ENCODE peak calls at places on chromosome 17, in four cellular contexts. X is adrenal gland, H is PC-3, M is choroid plexus epithelial cell. Y is an unnamed sample.

GRCh38 chr17:64332502-64332901 is 58.2 kb downstream of the PECAM1 start:
- DNase-seq in X (no peak), M (no peak), H (peak), Y (no peak)

GRCh38 chr17:15306406-15306970 is 34.9 kb downstream of the TEKT3 start:
- DNase-seq in X (no peak), H (no peak), M (no peak), Y (no peak)

GRCh38 chr17:1267471-1267947 is 2.7 kb upstream of the BHLHA9 start:
- DNase-seq in H (no peak), M (no peak), X (peak), Y (no peak)

GRCh38 chr17:39926135-39926587 is 1.2 kb downstream of the ORMDL3 start:
- DNase-seq in M (no peak), X (no peak), H (no peak), Y (peak)

GRCh38 chr17:59798111-59798510 is 90.7 kb downstream of the VMP1 start:
- DNase-seq in X (no peak), M (no peak), H (no peak), Y (no peak)

GRCh38 chr17:14784997-14785696 is 480.0 kb downstream of the PMP22 start:
- DNase-seq in X (no peak), H (peak), M (no peak), Y (peak)

GRCh38 chr17:28473542-28473941 is at the start of gene SLC13A2:
- DNase-seq in H (no peak), X (no peak), M (no peak), Y (peak)

GRCh38 chr17:44442806-44443205 is 53.4 kb upstream of the ITGA2B start:
- DNase-seq in H (no peak), X (no peak), M (no peak), Y (no peak)

GRCh38 chr17:9898812-9899211 is 6.3 kb downstream of the RCVRN start:
- DNase-seq in X (no peak), H (no peak), M (no peak), Y (no peak)

GRCh38 chr17:81583589-81584337 is 31.6 kb upstream of the FAAP100 start:
- DNase-seq in M (peak), X (no peak), H (peak), Y (no peak)

GRCh38 chr17:49575524-49576120 is at the start of gene NXPH3:
- DNase-seq in X (peak), H (peak), M (peak), Y (peak)

DNA sequence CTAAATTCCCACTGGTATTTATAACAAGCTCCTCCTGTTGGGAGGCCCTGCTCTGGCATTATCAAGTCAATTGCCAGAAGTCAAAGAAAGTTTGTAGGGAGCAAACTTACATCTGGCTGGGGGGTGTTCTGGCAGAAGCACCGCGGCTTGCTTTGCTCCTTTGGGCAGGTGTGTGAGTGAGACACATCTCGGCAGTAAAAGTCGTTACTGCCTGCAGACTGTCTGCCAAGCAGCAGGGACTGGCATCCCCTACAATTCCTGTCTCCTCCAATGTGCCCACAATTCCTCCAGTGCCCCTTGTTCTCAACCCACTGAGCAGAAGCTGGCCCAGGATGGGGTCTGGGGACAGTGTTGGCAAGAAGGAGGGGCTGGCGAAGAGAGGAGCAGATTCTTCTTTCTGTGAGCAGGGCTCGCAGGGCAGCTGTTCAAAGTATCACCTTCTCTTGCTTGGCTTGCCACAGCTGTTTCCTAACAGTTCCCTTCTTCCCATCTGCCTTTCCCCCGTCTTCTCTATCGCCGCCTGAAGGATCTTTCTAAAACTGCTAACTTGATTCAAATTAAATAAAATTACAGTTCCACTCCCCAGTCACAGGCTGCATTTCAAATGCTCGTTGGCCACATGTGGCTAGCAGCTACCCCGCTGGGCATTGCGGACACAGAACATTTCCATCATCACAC is 30.2 kb downstream of the SPACA3 start:
- DNase-seq in X (no peak), H (no peak), M (peak), Y (no peak)
- TF ChIP-seq CTCF in X (no peak), H (no peak), M (peak), Y (no peak)

GRCh38 chr17:35068249-35068648 is 4.7 kb upstream of the RFFL start:
- DNase-seq in H (no peak), X (no peak), M (no peak), Y (no peak)

GRCh38 chr17:35065880-35066279 is 2.4 kb upstream of the RFFL start:
- DNase-seq in X (no peak), M (no peak), H (no peak), Y (no peak)

GRCh38 chr17:35069311-35069710 is 5.8 kb upstream of the RFFL start:
- DNase-seq in H (no peak), X (no peak), M (peak), Y (no peak)

GRCh38 chr17:35062284-35062683 is 1.2 kb downstream of the RFFL start:
- DNase-seq in X (no peak), H (no peak), M (no peak), Y (no peak)

DNA sequence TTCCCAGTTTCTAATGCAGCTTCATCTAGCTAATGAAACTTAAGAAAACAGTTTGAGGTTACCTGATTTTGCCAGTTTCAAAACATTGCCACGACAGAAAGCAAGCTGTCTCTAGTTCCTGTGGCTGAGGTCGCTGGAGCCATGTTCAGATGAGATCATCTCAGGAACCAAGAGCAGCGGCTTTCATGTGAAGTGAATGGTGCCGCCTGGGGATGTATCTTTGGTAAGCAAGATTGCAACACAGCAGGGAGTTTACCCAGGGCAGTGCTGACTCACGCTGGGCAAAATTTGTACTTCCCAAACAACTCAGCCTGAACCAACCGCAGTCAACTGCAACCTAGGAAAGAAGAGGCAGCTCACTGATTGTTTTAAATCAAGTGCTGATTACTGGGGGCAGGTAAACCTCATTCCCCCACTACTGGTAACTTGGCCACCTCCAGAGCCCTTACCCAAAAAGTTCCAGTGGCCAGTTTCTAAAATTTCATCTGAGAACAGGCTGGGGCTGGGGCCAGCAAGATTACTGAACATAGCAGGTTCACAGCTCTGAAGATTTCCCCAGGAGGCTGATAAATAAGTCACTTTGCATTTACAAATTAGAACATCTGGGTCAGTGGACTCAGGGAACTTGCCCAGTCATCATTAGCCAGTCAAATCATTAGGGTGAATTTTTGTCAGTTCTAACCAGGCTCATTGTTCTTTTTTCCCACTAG is at the start of gene RFFL:
- DNase-seq in X (peak), H (peak), M (peak), Y (peak)
- TF ChIP-seq CTCF in X (peak), H (peak), M (peak), Y (no peak)

GRCh38 chr17:71301063-71301462 is 819.8 kb upstream of the SOX9 start:
- DNase-seq in H (no peak), M (no peak), X (no peak), Y (no peak)

GRCh38 chr17:71302721-71303549 is 817.9 kb upstream of the SOX9 start:
- DNase-seq in X (no peak), M (peak), H (peak), Y (no peak)

DNA sequence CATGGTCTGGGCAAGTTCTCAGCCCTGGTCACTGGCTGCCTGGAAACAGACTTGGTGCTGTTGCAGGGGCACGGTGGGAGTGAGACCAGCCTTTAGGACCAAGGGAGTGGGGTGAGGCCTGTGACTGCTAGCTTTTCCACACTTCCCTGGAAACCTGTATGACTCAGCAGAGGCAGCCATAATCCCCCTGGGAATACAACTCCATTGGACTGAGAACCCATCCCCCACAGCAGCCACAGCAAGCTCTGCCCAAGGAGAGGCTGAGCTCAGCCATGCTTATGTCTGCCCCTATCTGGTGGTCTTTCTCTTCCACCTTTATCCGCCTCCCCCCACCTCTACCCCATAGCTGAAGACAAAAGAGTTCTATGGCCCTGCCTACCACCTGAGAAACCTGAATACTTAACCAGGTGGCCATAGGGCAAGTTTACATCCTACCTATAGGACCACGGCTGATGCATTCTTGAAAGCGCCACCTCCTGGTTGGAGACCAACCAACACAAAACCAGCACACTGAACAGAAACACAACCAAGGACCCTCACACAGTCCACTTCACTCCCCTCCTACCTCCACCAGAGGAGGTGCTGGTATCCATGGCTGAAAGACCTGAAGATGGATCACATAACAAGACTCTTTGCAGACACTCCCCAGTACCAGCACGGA is 816.2 kb upstream of the SOX9 start:
- DNase-seq in M (no peak), X (no peak), H (no peak), Y (no peak)
- TF ChIP-seq CTCF in M (no peak), X (no peak), H (peak), Y (no peak)

GRCh38 chr17:36611345-36612072 is 10.1 kb downstream of the MRM1 start:
- DNase-seq in H (no peak), X (peak), M (peak), Y (no peak)

GRCh38 chr17:36610472-36610871 is 9.1 kb downstream of the MRM1 start:
- DNase-seq in X (peak), H (no peak), M (peak), Y (no peak)

GRCh38 chr17:36609498-36609862 is 8.1 kb downstream of the MRM1 start:
- DNase-seq in M (no peak), H (no peak), X (no peak), Y (no peak)

GRCh38 chr17:36608280-36608679 is 6.9 kb downstream of the MRM1 start:
- DNase-seq in H (no peak), X (no peak), M (no peak), Y (no peak)

GRCh38 chr17:36608794-36609497 is 7.6 kb downstream of the MRM1 start:
- DNase-seq in M (peak), H (peak), X (peak), Y (peak)
- TF ChIP-seq CTCF in M (peak), H (peak), X (peak), Y (peak)

DNA sequence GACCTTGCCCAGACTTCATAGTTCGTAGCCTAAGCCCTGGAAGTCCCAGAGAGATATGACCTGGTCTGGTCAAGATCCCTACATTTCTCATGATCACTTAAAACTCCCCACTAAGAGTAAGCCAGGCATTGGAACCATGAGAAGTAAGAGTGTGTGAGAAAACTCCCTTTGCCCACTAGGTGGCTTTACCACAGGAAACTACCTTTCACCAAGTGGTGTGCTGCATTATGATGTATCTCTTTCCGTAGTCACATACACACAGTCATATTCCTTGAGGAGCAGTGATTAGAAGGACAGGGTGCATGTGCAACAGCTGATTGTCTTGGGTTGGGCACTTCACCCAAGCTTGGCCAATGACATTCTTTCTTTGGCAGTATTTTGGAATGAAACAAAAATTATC is 639.3 kb downstream of the KCNJ2 start:
- DNase-seq in M (peak), X (no peak), H (peak), Y (peak)
- TF ChIP-seq CTCF in M (peak), X (no peak), H (peak), Y (peak)